ENCODE peak calls at places on chromosomes 16 and 17, in nine cellular contexts. D is neural progenitor cell; I is stimulated activated CD8-positive, alpha-beta memory T cell treated with anti-CD3 and anti-CD28 coated beads, Interleukin-12 subunit alpha, Interleukin-12 subunit beta, amount 100 ng/mL, for 4 hours; G is M059J; K is EL; T is CD8-positive, alpha-beta memory T cell; Y is SK-N-SH; H is CD4-positive, CD25-positive, alpha-beta regulatory T cell; Q is activated effector memory CD4-positive, alpha-beta T cell treated with Interleukin-2 at 50 U/mL for 16 hours. F is an unnamed sample.

GRCh38 chr17:50364061-50364458 is 8.9 kb downstream of the MRPL27 start:
- DNase-seq in D (no peak), I (no peak), G (no peak), K (no peak), T (no peak), Y (no peak), H (no peak), Q (no peak), F (no peak)

GRCh38 chr16:50265260-50265659 is 1.1 kb upstream of the ADCY7 start:
- DNase-seq in D (no peak), I (no peak), G (peak), K (no peak), T (peak), Y (peak), H (peak), Q (peak), F (peak)

GRCh38 chr16:77987772-77988171 is 34.6 kb upstream of the CLEC3A start:
- DNase-seq in D (no peak), I (no peak), G (no peak), K (no peak), T (no peak), Y (no peak), H (no peak), Q (no peak), F (no peak)

GRCh38 chr17:10631048-10631700 is 25.9 kb downstream of the MYH3 start:
- DNase-seq in D (peak), I (no peak), G (no peak), K (peak), T (no peak), Y (peak), H (no peak), Q (no peak), F (peak)

GRCh38 chr17:2795412-2796163 is 650 bp upstream of the RAP1GAP2 start:
- DNase-seq in D (no peak), I (no peak), G (no peak), K (no peak), T (no peak), Y (no peak), H (no peak), Q (no peak), F (no peak)

GRCh38 chr16:53417011-53417410 is 17.3 kb upstream of the RBL2 start:
- DNase-seq in D (no peak), I (no peak), G (peak), K (peak), T (no peak), Y (no peak), H (no peak), Q (no peak), F (no peak)

GRCh38 chr17:75430159-75430748 is 24.8 kb upstream of the GRB2 start:
- DNase-seq in D (peak), I (no peak), G (peak), K (peak), T (no peak), Y (no peak), H (no peak), Q (no peak), F (peak)

GRCh38 chr17:75238684-75239191 is 22.7 kb downstream of the GGA3 start:
- DNase-seq in D (peak), I (peak), G (peak), K (peak), T (peak), Y (peak), H (peak), Q (peak), F (peak)

GRCh38 chr16:57578521-57579360 is 36.3 kb downstream of the ADGRG5 start:
- DNase-seq in D (no peak), I (no peak), G (no peak), K (no peak), T (no peak), Y (no peak), H (no peak), Q (no peak), F (peak)

GRCh38 chr16:86108062-86108461 is 209.1 kb downstream of the IRF8 start:
- DNase-seq in D (no peak), I (no peak), G (no peak), K (no peak), T (no peak), Y (no peak), H (no peak), Q (no peak), F (no peak)

GRCh38 chr17:76921340-76922036 is 53.3 kb downstream of the MGAT5B start:
- DNase-seq in D (no peak), I (no peak), G (no peak), K (no peak), T (no peak), Y (no peak), H (no peak), Q (no peak), F (no peak)

F was measured in kidney tubule cell.